ENCODE peak calls at places on chromosomes 2 and 18, in seven cellular contexts. Q is A673, T is left ventricle myocardium inferior, K is HepG2, G is heart right ventricle, B is psoas muscle, M is body of pancreas. F is an unnamed sample.

GRCh38 chr2:221100467-221101089 is 471.5 kb downstream of the EPHA4 start:
- DNase-seq in Q (peak), T (no peak), K (no peak), G (no peak), B (no peak), M (no peak), F (no peak)

GRCh38 chr2:101752708-101753107 is 55.2 kb downstream of the MAP4K4 start:
- DNase-seq in Q (no peak), T (no peak), K (no peak), G (no peak), B (no peak), M (peak), F (no peak)

GRCh38 chr2:206990335-206990734 is 51.0 kb downstream of the CPO start:
- DNase-seq in Q (no peak), T (no peak), K (no peak), G (no peak), B (no peak), M (no peak), F (no peak)

GRCh38 chr2:166230024-166230723 is 102.4 kb upstream of the SCN1A start:
- DNase-seq in Q (no peak), T (no peak), K (peak), G (no peak), B (no peak), M (peak), F (no peak)

GRCh38 chr2:84697895-84698294 is 181.6 kb downstream of the DNAH6 start:
- DNase-seq in Q (no peak), T (no peak), K (no peak), G (no peak), B (no peak), M (no peak), F (peak)

GRCh38 chr2:159585607-159586006 is 30.7 kb downstream of the BAZ2B start:
- DNase-seq in Q (peak), T (no peak), K (no peak), G (no peak), B (no peak), M (peak), F (no peak)

GRCh38 chr2:15836134-15836941 is 104.0 kb upstream of the MYCN start:
- DNase-seq in Q (no peak), T (no peak), K (no peak), G (no peak), B (no peak), M (no peak), F (no peak)

GRCh38 chr2:17226941-17227340 is 291.3 kb downstream of the RAD51AP2 start:
- DNase-seq in Q (no peak), T (no peak), K (no peak), G (no peak), B (no peak), M (no peak), F (no peak)

GRCh38 chr2:237062585-237062984 is 23.1 kb upstream of the COPS8 start:
- DNase-seq in Q (no peak), T (no peak), K (no peak), G (no peak), B (no peak), M (no peak), F (no peak)

GRCh38 chr2:128841803-128842202 is 523.1 kb upstream of the HS6ST1 start:
- DNase-seq in Q (no peak), T (no peak), K (no peak), G (no peak), B (no peak), M (no peak), F (no peak)

GRCh38 chr2:96727431-96727830 is 12.4 kb downstream of the LMAN2L start:
- DNase-seq in Q (no peak), T (no peak), K (no peak), G (no peak), B (no peak), M (no peak), F (no peak)

GRCh38 chr2:236887519-236887918 is 198.2 kb upstream of the COPS8 start:
- DNase-seq in Q (no peak), T (no peak), K (no peak), G (no peak), B (no peak), M (no peak), F (no peak)

GRCh38 chr2:149991576-149991975 is 404.0 kb upstream of the MMADHC start:
- DNase-seq in Q (no peak), T (no peak), K (peak), G (no peak), B (no peak), M (no peak), F (no peak)

GRCh38 chr18:4107049-4107459 is 348.1 kb downstream of the DLGAP1 start:
- DNase-seq in Q (no peak), T (no peak), K (no peak), G (no peak), B (no peak), M (no peak), F (no peak)

GRCh38 chr2:217798743-217799552 is 203.8 kb downstream of the TNS1 start:
- DNase-seq in Q (no peak), T (peak), K (no peak), G (no peak), B (no peak), M (no peak), F (no peak)

GRCh38 chr2:230324503-230324902 is 2.5 kb upstream of the SP140L start:
- DNase-seq in Q (no peak), T (no peak), K (no peak), G (no peak), B (no peak), M (no peak), F (no peak)

GRCh38 chr2:238929242-238930081 is 81.6 kb downstream of the TWIST2 start:
- DNase-seq in Q (no peak), T (peak), K (no peak), G (peak), B (peak), M (no peak), F (no peak)

GRCh38 chr2:104876606-104877005 is 22.7 kb downstream of the POU3F3 start:
- DNase-seq in Q (no peak), T (no peak), K (no peak), G (no peak), B (no peak), M (no peak), F (no peak)
- H3K27ac ChIP-seq in Q (no peak), T (no peak), K (no peak), G (no peak), B (no peak), M (no peak), F (no peak)

GRCh38 chr18:68991281-68991680 is 193.4 kb downstream of the CCDC102B start:
- DNase-seq in Q (peak), T (no peak), K (no peak), G (no peak), B (no peak), M (no peak), F (no peak)
- H3K27ac ChIP-seq in Q (no peak), T (no peak), K (no peak), G (no peak), B (no peak), M (no peak), F (no peak)

GRCh38 chr2:198315791-198316190 is 511.4 kb downstream of the PLCL1 start:
- DNase-seq in Q (no peak), T (no peak), K (no peak), G (no peak), B (no peak), M (no peak), F (no peak)
- H3K27ac ChIP-seq in Q (no peak), T (no peak), K (no peak), G (no peak), B (no peak), M (no peak), F (no peak)

GRCh38 chr2:20470211-20470610 is 23.3 kb downstream of the RHOB start:
- DNase-seq in Q (no peak), T (no peak), K (no peak), G (no peak), B (no peak), M (no peak), F (no peak)

GRCh38 chr2:20469595-20469994 is 22.7 kb downstream of the RHOB start:
- DNase-seq in Q (no peak), T (no peak), K (no peak), G (no peak), B (no peak), M (no peak), F (no peak)

GRCh38 chr2:20468549-20469500 is 22.0 kb downstream of the RHOB start:
- DNase-seq in Q (no peak), T (no peak), K (no peak), G (no peak), B (no peak), M (peak), F (no peak)

GRCh38 chr2:20467789-20468548 is 21.1 kb downstream of the RHOB start:
- DNase-seq in Q (no peak), T (no peak), K (no peak), G (no peak), B (no peak), M (no peak), F (peak)

DNA sequence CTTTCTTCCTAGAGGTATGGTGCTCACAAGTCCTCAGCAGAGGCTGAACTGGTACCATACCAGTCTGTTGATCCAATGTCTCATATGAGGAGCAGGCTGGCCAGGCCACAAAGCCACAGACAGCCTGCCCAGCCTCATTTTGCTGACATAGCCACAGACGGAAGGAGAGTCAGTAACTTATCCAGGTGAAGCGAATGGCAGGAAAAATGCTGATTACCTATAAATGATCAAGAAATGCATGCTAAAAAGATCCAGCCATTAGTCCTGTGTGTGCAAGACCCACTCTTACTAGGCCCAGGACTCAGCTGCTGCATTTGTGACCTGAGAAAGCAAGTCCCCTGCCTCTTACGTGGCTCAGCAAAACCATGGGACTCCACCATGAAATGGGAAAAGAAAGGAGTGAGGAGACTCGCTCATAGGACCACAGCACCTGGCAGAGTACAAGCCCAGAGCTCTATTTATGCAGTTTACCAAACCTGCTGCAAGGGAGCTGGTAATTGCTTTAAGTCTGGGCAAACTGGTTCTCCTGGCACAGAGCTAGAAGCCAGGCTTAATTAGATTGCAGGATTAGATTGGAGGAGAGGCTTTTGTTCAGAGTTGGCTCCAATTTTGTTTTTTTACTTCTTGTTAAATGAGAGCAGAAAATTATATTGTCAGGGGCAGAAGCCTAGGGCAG is 19.0 kb downstream of the RHOB start:
- DNase-seq in Q (no peak), T (no peak), K (no peak), G (no peak), B (no peak), M (peak), F (no peak)
- H3K27ac ChIP-seq in Q (no peak), T (no peak), K (no peak), G (no peak), B (no peak), M (peak), F (no peak)

GRCh38 chr2:151730242-151730975 is 3.9 kb downstream of the NEB start:
- DNase-seq in Q (no peak), T (no peak), K (no peak), G (no peak), B (no peak), M (no peak), F (no peak)

GRCh38 chr2:151727593-151728552 is 6.4 kb downstream of the NEB start:
- DNase-seq in Q (no peak), T (no peak), K (no peak), G (no peak), B (no peak), M (no peak), F (no peak)

GRCh38 chr2:151729416-151729811 is 4.9 kb downstream of the NEB start:
- DNase-seq in Q (no peak), T (no peak), K (no peak), G (no peak), B (no peak), M (no peak), F (no peak)

GRCh38 chr2:151729837-151730236 is 4.4 kb downstream of the NEB start:
- DNase-seq in Q (no peak), T (no peak), K (no peak), G (no peak), B (no peak), M (no peak), F (no peak)

DNA sequence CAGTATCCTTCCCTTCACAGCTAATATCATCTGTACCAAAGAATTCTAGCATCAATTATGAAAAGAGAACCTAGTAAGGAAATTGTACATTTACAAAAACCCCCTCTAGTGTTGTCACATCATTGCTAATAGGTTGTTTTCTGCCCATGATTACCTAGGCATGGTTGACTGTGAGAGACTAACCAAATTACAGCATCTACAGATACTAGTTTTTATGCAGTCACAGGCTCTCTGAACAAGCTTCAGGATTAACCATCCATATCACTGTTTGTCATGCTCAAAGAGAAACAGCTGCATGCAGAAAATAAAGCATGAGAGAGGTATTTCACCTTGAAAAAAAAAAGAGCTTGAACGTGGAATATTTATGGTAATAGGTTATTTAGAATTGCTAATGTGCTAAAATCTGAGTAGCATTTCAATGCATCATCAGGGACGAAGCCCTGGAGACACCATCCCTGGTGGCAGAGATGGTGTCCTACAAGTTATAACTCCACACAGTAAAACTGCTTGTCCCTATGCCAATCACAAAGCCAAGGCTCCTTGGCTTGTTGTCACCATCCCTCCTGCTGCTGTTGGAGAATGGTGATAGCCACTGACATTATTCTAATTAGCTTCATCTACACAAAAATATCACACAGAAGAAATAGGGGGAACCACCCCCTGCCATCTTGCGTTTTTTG is 5.4 kb downstream of the NEB start:
- DNase-seq in Q (peak), T (no peak), K (no peak), G (no peak), B (no peak), M (no peak), F (no peak)
- H3K27ac ChIP-seq in Q (no peak), T (no peak), K (no peak), G (no peak), B (peak), M (no peak), F (no peak)